ENCODE peak calls at places on chromosomes 6 and 20, in five cellular contexts. I, B, H, J and O are unnamed samples.

GRCh38 chr20:19783966-19784401 is 25.9 kb downstream of the RIN2 start:
- DNase-seq in I (no peak), B (no peak), H (peak), J (no peak), O (no peak)

GRCh38 chr6:122075084-122075760 is 324.2 kb upstream of the HSF2 start:
- DNase-seq in I (no peak), B (no peak), H (no peak), J (no peak), O (no peak)

GRCh38 chr6:116531675-116532570 is 13.6 kb downstream of the TRAPPC3L start:
- DNase-seq in I (peak), B (peak), H (peak), J (no peak), O (peak)

GRCh38 chr6:22250486-22250885 is 46.4 kb downstream of the PRL start:
- DNase-seq in I (no peak), B (no peak), H (no peak), J (no peak), O (peak)

GRCh38 chr6:5851261-5851757 is 155.4 kb downstream of the NRN1 start:
- DNase-seq in I (peak), B (peak), H (no peak), J (no peak), O (peak)

GRCh38 chr6:107125771-107126170 is 10.5 kb upstream of the BEND3 start:
- DNase-seq in I (no peak), B (no peak), H (no peak), J (no peak), O (no peak)

GRCh38 chr20:5085380-5085779 is 34.4 kb downstream of the PCNA start:
- DNase-seq in I (no peak), B (no peak), H (no peak), J (no peak), O (no peak)

GRCh38 chr20:52494244-52494643 is 302.7 kb upstream of the ZFP64 start:
- DNase-seq in I (no peak), B (no peak), H (no peak), J (no peak), O (no peak)

GRCh38 chr6:215335-216034 is 76.8 kb upstream of the DUSP22 start:
- DNase-seq in I (no peak), B (no peak), H (no peak), J (peak), O (no peak)

GRCh38 chr6:102415891-102416290 is 1022.4 kb downstream of the GRIK2 start:
- DNase-seq in I (no peak), B (no peak), H (no peak), J (no peak), O (no peak)

GRCh38 chr6:10722570-10722819 is 375 bp upstream of the TMEM14C start:
- DNase-seq in I (no peak), B (no peak), H (no peak), J (no peak), O (no peak)

GRCh38 chr20:24050119-24050518 is 61.5 kb upstream of the GGTLC1 start:
- DNase-seq in I (no peak), B (no peak), H (no peak), J (no peak), O (no peak)

GRCh38 chr6:31419842-31420241 is 16.4 kb downstream of the MICA start:
- DNase-seq in I (no peak), B (no peak), H (no peak), J (no peak), O (no peak)

GRCh38 chr6:42338573-42339218 is 113.0 kb downstream of the TRERF1 start:
- DNase-seq in I (no peak), B (peak), H (no peak), J (no peak), O (no peak)

GRCh38 chr6:122008105-122009100 is 391.0 kb upstream of the HSF2 start:
- DNase-seq in I (no peak), B (no peak), H (no peak), J (no peak), O (peak)

GRCh38 chr6:21263531-21264287 is 329.8 kb upstream of the SOX4 start:
- DNase-seq in I (peak), B (no peak), H (no peak), J (peak), O (no peak)

GRCh38 chr6:163667372-163668060 is 253.0 kb downstream of the QKI start:
- DNase-seq in I (no peak), B (no peak), H (no peak), J (peak), O (no peak)

GRCh38 chr20:38833857-38834164 is 28.3 kb downstream of the PPP1R16B start:
- DNase-seq in I (no peak), B (no peak), H (no peak), J (no peak), O (no peak)

GRCh38 chr6:48986803-48987202 is 476.2 kb downstream of the MMUT start:
- DNase-seq in I (no peak), B (no peak), H (no peak), J (no peak), O (no peak)

GRCh38 chr6:113181164-113181563 is 676.0 kb upstream of the MARCKS start:
- DNase-seq in I (no peak), B (no peak), H (no peak), J (no peak), O (no peak)

GRCh38 chr6:37459981-37460800 is 27.2 kb downstream of the CMTR1 start:
- DNase-seq in I (peak), B (no peak), H (no peak), J (no peak), O (no peak)

GRCh38 chr6:101011165-101011564 is 130.0 kb upstream of the ASCC3 start:
- DNase-seq in I (no peak), B (no peak), H (no peak), J (peak), O (no peak)

GRCh38 chr20:3239026-3239866 is at the start of gene SLC4A11:
- DNase-seq in I (peak), B (peak), H (peak), J (no peak), O (peak)

GRCh38 chr20:43434565-43434964 is 23.1 kb upstream of the SRSF6 start:
- DNase-seq in I (no peak), B (no peak), H (no peak), J (no peak), O (no peak)

GRCh38 chr6:119856136-119856535 is 506.6 kb upstream of the MAN1A1 start:
- DNase-seq in I (no peak), B (no peak), H (no peak), J (peak), O (no peak)

GRCh38 chr6:121999458-122000065 is 399.9 kb upstream of the HSF2 start:
- DNase-seq in I (no peak), B (no peak), H (no peak), J (no peak), O (peak)

GRCh38 chr6:52514514-52514913 is 62.3 kb downstream of the TRAM2 start:
- DNase-seq in I (no peak), B (no peak), H (no peak), J (no peak), O (no peak)

GRCh38 chr6:150712502-150713252 is 113.0 kb downstream of the PLEKHG1 start:
- DNase-seq in I (no peak), B (no peak), H (no peak), J (no peak), O (no peak)
- TF ChIP-seq JUNB in I (no peak), B (no peak), H (no peak), J (no peak), O (no peak)

GRCh38 chr6:13004610-13005009 is 288.0 kb downstream of the PHACTR1 start:
- DNase-seq in I (no peak), B (no peak), H (no peak), J (no peak), O (no peak)
- TF ChIP-seq JUNB in I (no peak), B (no peak), H (no peak), J (no peak), O (no peak)

DNA sequence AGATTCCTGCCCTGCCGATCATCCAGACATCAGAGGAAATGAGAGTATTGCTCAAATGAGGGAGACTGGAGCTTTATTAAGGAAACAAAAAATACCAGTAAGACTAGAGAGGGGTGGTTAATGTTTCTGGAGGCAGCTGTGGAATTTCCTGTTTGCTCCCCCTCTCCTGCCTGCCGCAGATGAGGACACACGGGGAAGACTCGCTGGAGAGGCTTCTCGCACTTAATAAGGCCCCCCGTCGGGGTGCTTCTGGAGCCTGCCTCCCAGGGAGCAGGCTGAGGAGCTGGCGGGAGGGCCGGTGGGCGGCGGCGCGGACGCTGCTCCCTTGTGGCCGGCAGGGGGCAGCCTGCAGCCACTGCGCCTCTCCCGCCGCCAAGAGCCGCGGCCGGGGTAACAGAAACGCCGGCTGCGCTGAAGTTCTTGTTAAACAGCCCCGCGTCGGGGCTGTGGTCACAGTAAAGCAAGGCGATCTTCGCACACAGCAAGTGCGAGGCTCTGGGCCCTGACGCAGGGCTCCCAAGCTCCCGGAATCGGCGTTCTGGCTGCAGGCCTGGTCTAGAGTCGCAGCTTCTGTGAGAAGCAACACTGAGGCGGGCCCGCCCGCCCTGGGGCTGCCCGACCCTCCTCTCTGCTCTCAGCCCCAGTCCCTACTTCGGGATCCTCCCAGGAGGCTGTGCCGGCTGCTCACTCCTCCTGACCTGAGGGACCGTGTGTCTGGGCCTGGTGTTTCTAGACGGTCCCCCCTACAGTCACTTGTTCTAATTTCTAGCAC is 17.4 kb downstream of the LEMD2 start:
- DNase-seq in I (peak), B (peak), H (no peak), J (no peak), O (peak)
- TF ChIP-seq JUNB in I (no peak), B (no peak), H (no peak), J (no peak), O (no peak)

GRCh38 chr6:137309078-137309762 is 90.0 kb upstream of the IFNGR1 start:
- DNase-seq in I (peak), B (no peak), H (peak), J (peak), O (peak)
- TF ChIP-seq JUNB in I (no peak), B (no peak), H (no peak), J (no peak), O (no peak)

GRCh38 chr6:14066782-14067406 is 50.7 kb upstream of the CD83 start:
- DNase-seq in I (peak), B (peak), H (peak), J (no peak), O (peak)

GRCh38 chr6:14070457-14070856 is 47.1 kb upstream of the CD83 start:
- DNase-seq in I (no peak), B (no peak), H (no peak), J (no peak), O (no peak)

GRCh38 chr6:14068623-14069022 is 48.9 kb upstream of the CD83 start:
- DNase-seq in I (no peak), B (no peak), H (no peak), J (no peak), O (no peak)

GRCh38 chr6:14065350-14065749 is 52.2 kb upstream of the CD83 start:
- DNase-seq in I (no peak), B (no peak), H (no peak), J (no peak), O (no peak)

GRCh38 chr6:14068133-14068532 is 49.4 kb upstream of the CD83 start:
- DNase-seq in I (no peak), B (no peak), H (no peak), J (no peak), O (no peak)
- TF ChIP-seq JUNB in I (no peak), B (no peak), H (no peak), J (no peak), O (no peak)

DNA sequence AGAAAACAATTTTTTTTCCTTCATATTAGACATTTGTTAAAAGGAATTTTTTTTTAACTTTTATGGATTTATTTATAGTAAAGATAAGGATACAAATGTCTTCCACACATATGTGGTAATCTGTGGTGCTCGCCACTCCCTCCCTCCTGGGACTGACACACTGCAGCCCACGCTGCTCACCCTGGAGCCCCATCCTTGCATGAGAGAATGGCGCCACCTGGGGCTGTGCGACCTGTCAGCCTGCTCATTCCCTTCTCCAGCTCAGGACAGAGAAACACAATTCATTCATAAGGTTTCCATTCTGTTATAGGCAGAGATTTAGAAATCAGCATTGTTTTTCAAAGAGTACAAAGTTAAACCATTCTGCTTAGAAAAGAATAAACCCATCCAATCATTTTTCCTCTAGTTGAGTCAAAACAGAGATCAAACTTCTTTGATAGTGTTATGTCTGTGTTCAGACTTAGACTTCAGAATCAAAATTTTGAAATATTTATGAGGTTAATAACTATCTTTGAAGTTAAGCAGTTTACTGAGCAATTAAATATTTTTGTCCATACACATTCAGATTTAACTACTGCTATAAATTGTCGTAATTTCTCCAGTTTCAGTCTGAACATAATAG is 42.8 kb upstream of the DYNLRB1 start:
- DNase-seq in I (peak), B (peak), H (peak), J (no peak), O (peak)
- TF ChIP-seq JUNB in I (no peak), B (no peak), H (no peak), J (no peak), O (no peak)

DNA sequence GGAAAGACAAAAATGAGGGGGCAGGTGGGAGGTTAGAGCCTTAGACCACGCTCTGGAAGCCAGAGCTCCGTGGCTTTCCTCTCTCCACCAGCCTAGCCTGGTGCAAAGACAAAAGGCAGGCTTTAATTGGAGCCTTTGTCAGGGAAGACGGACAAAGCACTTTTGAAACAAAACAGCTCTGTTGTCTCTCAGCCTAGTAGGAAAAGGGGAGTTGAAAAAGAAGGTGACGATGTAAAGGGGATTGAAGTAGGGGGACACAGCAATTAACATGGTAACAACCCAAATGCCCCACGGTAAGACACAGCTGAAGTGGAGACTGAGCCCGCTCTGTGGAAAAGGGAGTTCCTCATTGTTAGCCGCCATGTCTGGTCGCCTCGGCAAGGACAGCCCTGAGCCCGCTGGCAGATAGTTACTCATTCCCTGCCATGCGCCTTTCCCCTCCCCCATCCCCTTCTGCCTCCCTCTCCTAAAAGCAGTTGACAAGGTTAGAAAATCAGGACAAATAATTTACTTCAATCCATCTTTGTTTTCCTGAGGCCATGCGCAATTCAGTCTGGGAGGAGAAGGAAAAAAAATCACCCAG is 93.0 kb downstream of the TCP11 start:
- DNase-seq in I (no peak), B (no peak), H (no peak), J (no peak), O (peak)
- TF ChIP-seq JUNB in I (no peak), B (no peak), H (no peak), J (no peak), O (no peak)

DNA sequence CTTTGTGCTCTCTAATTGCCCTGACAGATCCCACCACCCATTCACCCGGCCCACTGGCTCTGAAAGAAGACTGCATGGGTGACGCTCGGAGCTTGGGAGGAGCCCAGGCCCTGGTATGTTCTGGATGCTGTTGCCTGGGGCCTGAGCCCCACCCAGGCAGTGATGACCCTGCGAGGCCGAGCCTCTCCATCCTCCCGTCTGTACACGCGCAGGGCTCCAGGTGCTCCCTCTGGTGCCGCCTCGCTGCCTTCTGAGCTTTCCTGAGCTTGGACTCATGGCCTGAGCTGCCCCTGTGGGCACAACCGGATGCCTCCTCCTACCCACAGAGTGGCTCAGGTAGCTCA is 61.2 kb downstream of the STK35 start:
- DNase-seq in I (no peak), B (no peak), H (no peak), J (no peak), O (no peak)
- TF ChIP-seq JUNB in I (no peak), B (no peak), H (no peak), J (no peak), O (no peak)

GRCh38 chr6:167706313-167707109 is 120.2 kb upstream of the AFDN start:
- DNase-seq in I (no peak), B (no peak), H (no peak), J (peak), O (no peak)
- TF ChIP-seq JUNB in I (no peak), B (no peak), H (no peak), J (no peak), O (no peak)

GRCh38 chr6:157096522-157096921 is 226.8 kb downstream of the TMEM242 start:
- DNase-seq in I (no peak), B (no peak), H (peak), J (no peak), O (no peak)
- TF ChIP-seq JUNB in I (no peak), B (no peak), H (no peak), J (no peak), O (no peak)